ENCODE peak calls at places on chromosomes 12 and 14, in eight cellular contexts. H, Z, Y, I, R, Q, L and F are unnamed samples.

GRCh38 chr12:3533703-3534386 is 42.8 kb downstream of the PRMT8 start:
- DNase-seq in R (peak), L (no peak), Q (peak), Y (no peak), I (no peak), H (no peak), Z (no peak), F (no peak)

GRCh38 chr12:109736552-109737108 is 23.0 kb downstream of the FAM222A start:
- DNase-seq in Y (peak), L (peak), Q (no peak), I (peak), H (peak), R (no peak), Z (peak), F (peak)

GRCh38 chr12:5210179-5210917 is 166.7 kb downstream of the KCNA5 start:
- DNase-seq in H (no peak), Z (no peak), R (no peak), L (no peak), Y (no peak), Q (no peak), I (no peak), F (no peak)

GRCh38 chr14:89598548-89599186 is 181.6 kb upstream of the FOXN3 start:
- DNase-seq in R (peak), H (no peak), Q (no peak), Y (no peak), L (no peak), I (no peak), Z (no peak), F (no peak)

GRCh38 chr12:89862511-89863331 is 154.1 kb upstream of the ATP2B1 start:
- DNase-seq in Z (no peak), H (peak), Q (no peak), R (no peak), Y (no peak), L (no peak), I (peak), F (peak)

GRCh38 chr14:68824517-68825347 is 31.9 kb upstream of the ZFP36L1 start:
- DNase-seq in Q (peak), I (peak), Y (peak), R (peak), H (no peak), Z (peak), L (peak), F (peak)

GRCh38 chr12:106245767-106246166 is 2.1 kb downstream of the CKAP4 start:
- DNase-seq in I (peak), Y (no peak), Q (no peak), R (no peak), Z (peak), L (peak), H (no peak), F (no peak)

GRCh38 chr12:118022728-118023109 is 6.2 kb downstream of the RFC5 start:
- DNase-seq in H (no peak), Z (no peak), Q (no peak), L (no peak), Y (no peak), R (no peak), I (no peak), F (no peak)

GRCh38 chr12:119328111-119328510 is 6.4 kb upstream of the CCDC60 start:
- DNase-seq in Y (no peak), I (no peak), R (no peak), Z (peak), H (no peak), L (peak), Q (no peak), F (no peak)